ENCODE peak calls at places on chromosomes 6 and 20, in seven cellular contexts. One of them, this sample, is unnamed.

GRCh38 chr20:37956099-37956498 is 53.2 kb downstream of the VSTM2L start:
- DNase-seq in GF-D8: no peak
- DNase-seq in HCT116: no peak
- DNase-seq in AG20443: no peak
- DNase-seq in progenitor cell of endocrine pancreas: no peak
- DNase-seq in NCI-H748 treated with DMSO at 0.1 percent for 48 hours: peak; percentile 64
- DNase-seq in HT-29: no peak
- DNase-seq in this sample: peak; percentile 4

GRCh38 chr6:30061766-30062458 is 847 bp downstream of the POLR1H start:
- DNase-seq in NCI-H748 treated with DMSO at 0.1 percent for 48 hours: peak; percentile 29
- DNase-seq in HT-29: peak; percentile 67
- DNase-seq in AG20443: peak; percentile 33
- DNase-seq in progenitor cell of endocrine pancreas: no peak
- DNase-seq in HCT116: no peak
- DNase-seq in GF-D8: peak; percentile 18
- DNase-seq in this sample: peak; percentile 41

GRCh38 chr6:26473758-26474438 is 16.1 kb downstream of the BTN2A1 start:
- DNase-seq in AG20443: peak; percentile 92
- DNase-seq in HT-29: peak; percentile 95
- DNase-seq in HCT116: peak; percentile 83
- DNase-seq in NCI-H748 treated with DMSO at 0.1 percent for 48 hours: peak; percentile 97
- DNase-seq in GF-D8: peak; percentile 95
- DNase-seq in progenitor cell of endocrine pancreas: peak; percentile 30
- DNase-seq in this sample: peak; percentile 98

GRCh38 chr6:164286021-164286420 is 871.5 kb downstream of the QKI start:
- DNase-seq in HT-29: no peak
- DNase-seq in AG20443: no peak
- DNase-seq in HCT116: no peak
- DNase-seq in progenitor cell of endocrine pancreas: no peak
- DNase-seq in GF-D8: no peak
- DNase-seq in NCI-H748 treated with DMSO at 0.1 percent for 48 hours: no peak
- DNase-seq in this sample: peak; percentile 14

GRCh38 chr6:100485268-100485667 is 20.5 kb upstream of the SIM1 start:
- DNase-seq in AG20443: no peak
- DNase-seq in progenitor cell of endocrine pancreas: no peak
- DNase-seq in HCT116: no peak
- DNase-seq in GF-D8: no peak
- DNase-seq in HT-29: no peak
- DNase-seq in NCI-H748 treated with DMSO at 0.1 percent for 48 hours: no peak
- DNase-seq in this sample: no peak

GRCh38 chr6:37174196-37174514 is 4.2 kb downstream of the PIM1 start:
- DNase-seq in HCT116: no peak
- DNase-seq in HT-29: no peak
- DNase-seq in GF-D8: no peak
- DNase-seq in NCI-H748 treated with DMSO at 0.1 percent for 48 hours: no peak
- DNase-seq in AG20443: no peak
- DNase-seq in progenitor cell of endocrine pancreas: no peak
- DNase-seq in this sample: no peak

GRCh38 chr6:73003302-73003701 is 222.0 kb downstream of the KHDC1L start:
- DNase-seq in progenitor cell of endocrine pancreas: no peak
- DNase-seq in NCI-H748 treated with DMSO at 0.1 percent for 48 hours: no peak
- DNase-seq in AG20443: no peak
- DNase-seq in HCT116: no peak
- DNase-seq in GF-D8: no peak
- DNase-seq in HT-29: no peak
- DNase-seq in this sample: no peak

GRCh38 chr6:2196079-2196679 is 49.2 kb downstream of the GMDS start:
- DNase-seq in NCI-H748 treated with DMSO at 0.1 percent for 48 hours: peak; percentile 57
- DNase-seq in GF-D8: peak; percentile 26
- DNase-seq in HCT116: peak; percentile 19
- DNase-seq in HT-29: peak; percentile 85
- DNase-seq in progenitor cell of endocrine pancreas: no peak
- DNase-seq in AG20443: peak; percentile 43
- DNase-seq in this sample: peak; percentile 86

GRCh38 chr6:73299171-73300073 is 36.4 kb upstream of the KHDC1 start:
- DNase-seq in HT-29: no peak
- DNase-seq in AG20443: peak; percentile 26
- DNase-seq in GF-D8: no peak
- DNase-seq in HCT116: no peak
- DNase-seq in NCI-H748 treated with DMSO at 0.1 percent for 48 hours: no peak
- DNase-seq in progenitor cell of endocrine pancreas: no peak
- DNase-seq in this sample: no peak

GRCh38 chr6:152318278-152318677 is 318.9 kb downstream of the SYNE1 start:
- DNase-seq in AG20443: peak; percentile 19
- DNase-seq in HT-29: no peak
- DNase-seq in HCT116: no peak
- DNase-seq in GF-D8: no peak
- DNase-seq in NCI-H748 treated with DMSO at 0.1 percent for 48 hours: no peak
- DNase-seq in progenitor cell of endocrine pancreas: no peak
- DNase-seq in this sample: peak; percentile 63

GRCh38 chr20:41181567-41181966 is 44.2 kb downstream of the PLCG1 start:
- DNase-seq in progenitor cell of endocrine pancreas: peak; percentile 5
- DNase-seq in HCT116: no peak
- DNase-seq in GF-D8: no peak
- DNase-seq in NCI-H748 treated with DMSO at 0.1 percent for 48 hours: no peak
- DNase-seq in AG20443: no peak
- DNase-seq in HT-29: no peak
- DNase-seq in this sample: no peak

GRCh38 chr6:9938801-9939200 is 476.1 kb downstream of the TFAP2A start:
- DNase-seq in GF-D8: no peak
- DNase-seq in progenitor cell of endocrine pancreas: no peak
- DNase-seq in AG20443: no peak
- DNase-seq in HT-29: no peak
- DNase-seq in HCT116: no peak
- DNase-seq in NCI-H748 treated with DMSO at 0.1 percent for 48 hours: no peak
- DNase-seq in this sample: no peak

GRCh38 chr6:9537381-9537780 is 877.5 kb downstream of the TFAP2A start:
- DNase-seq in HT-29: no peak
- DNase-seq in AG20443: peak; percentile 38
- DNase-seq in GF-D8: no peak
- DNase-seq in progenitor cell of endocrine pancreas: no peak
- DNase-seq in NCI-H748 treated with DMSO at 0.1 percent for 48 hours: no peak
- DNase-seq in HCT116: no peak
- DNase-seq in this sample: peak; percentile 58

GRCh38 chr6:14130431-14131075 is 13.0 kb downstream of the CD83 start:
- DNase-seq in NCI-H748 treated with DMSO at 0.1 percent for 48 hours: no peak
- DNase-seq in GF-D8: no peak
- DNase-seq in AG20443: no peak
- DNase-seq in HCT116: no peak
- DNase-seq in progenitor cell of endocrine pancreas: no peak
- DNase-seq in HT-29: no peak
- DNase-seq in this sample: no peak

GRCh38 chr6:124372076-124372475 is 568.4 kb downstream of the NKAIN2 start:
- DNase-seq in AG20443: no peak
- DNase-seq in HCT116: no peak
- DNase-seq in HT-29: no peak
- DNase-seq in GF-D8: no peak
- DNase-seq in progenitor cell of endocrine pancreas: no peak
- DNase-seq in NCI-H748 treated with DMSO at 0.1 percent for 48 hours: no peak
- DNase-seq in this sample: no peak

GRCh38 chr6:111718990-111719389 is 113.3 kb upstream of the TRAF3IP2 start:
- DNase-seq in GF-D8: no peak
- DNase-seq in HCT116: no peak
- DNase-seq in AG20443: peak; percentile 38
- DNase-seq in NCI-H748 treated with DMSO at 0.1 percent for 48 hours: no peak
- DNase-seq in progenitor cell of endocrine pancreas: no peak
- DNase-seq in HT-29: no peak
- DNase-seq in this sample: no peak

GRCh38 chr20:17024513-17025105 is 202.2 kb upstream of the PCSK2 start:
- DNase-seq in HT-29: no peak
- DNase-seq in HCT116: peak; percentile 42
- DNase-seq in progenitor cell of endocrine pancreas: no peak
- DNase-seq in NCI-H748 treated with DMSO at 0.1 percent for 48 hours: no peak
- DNase-seq in AG20443: peak; percentile 68
- DNase-seq in GF-D8: no peak
- DNase-seq in this sample: no peak

GRCh38 chr20:56606174-56606945 is 22.7 kb upstream of the TFAP2C start:
- DNase-seq in NCI-H748 treated with DMSO at 0.1 percent for 48 hours: no peak
- DNase-seq in HCT116: peak; percentile 79
- DNase-seq in progenitor cell of endocrine pancreas: no peak
- DNase-seq in AG20443: no peak
- DNase-seq in GF-D8: no peak
- DNase-seq in HT-29: peak; percentile 79
- DNase-seq in this sample: no peak

GRCh38 chr6:162864901-162865300 is 137.1 kb downstream of the PACRG start:
- DNase-seq in GF-D8: no peak
- DNase-seq in HCT116: no peak
- DNase-seq in HT-29: no peak
- DNase-seq in progenitor cell of endocrine pancreas: no peak
- DNase-seq in AG20443: no peak
- DNase-seq in NCI-H748 treated with DMSO at 0.1 percent for 48 hours: no peak
- DNase-seq in this sample: no peak

GRCh38 chr20:5528719-5529256 is 212.0 kb upstream of the PROKR2 start:
- DNase-seq in HT-29: peak; percentile 91
- DNase-seq in GF-D8: peak; percentile 60
- DNase-seq in progenitor cell of endocrine pancreas: peak; percentile 39
- DNase-seq in HCT116: peak; percentile 87
- DNase-seq in NCI-H748 treated with DMSO at 0.1 percent for 48 hours: peak; percentile 99
- DNase-seq in AG20443: peak; percentile 80
- DNase-seq in this sample: peak; percentile 96

GRCh38 chr20:63642518-63643247 is 10.5 kb downstream of the STMN3 start:
- DNase-seq in GF-D8: no peak
- DNase-seq in progenitor cell of endocrine pancreas: no peak
- DNase-seq in HCT116: no peak
- DNase-seq in HT-29: no peak
- DNase-seq in AG20443: no peak
- DNase-seq in NCI-H748 treated with DMSO at 0.1 percent for 48 hours: no peak
- DNase-seq in this sample: no peak

GRCh38 chr6:4449409-4449808 is 314.0 kb upstream of the ECI2 start:
- DNase-seq in AG20443: no peak
- DNase-seq in HT-29: no peak
- DNase-seq in progenitor cell of endocrine pancreas: no peak
- DNase-seq in HCT116: no peak
- DNase-seq in GF-D8: no peak
- DNase-seq in NCI-H748 treated with DMSO at 0.1 percent for 48 hours: no peak
- DNase-seq in this sample: no peak

GRCh38 chr20:237479-237878 is 10.4 kb downstream of the DEFB129 start:
- DNase-seq in AG20443: no peak
- DNase-seq in GF-D8: peak; percentile 38
- DNase-seq in HT-29: no peak
- DNase-seq in HCT116: no peak
- DNase-seq in progenitor cell of endocrine pancreas: no peak
- DNase-seq in NCI-H748 treated with DMSO at 0.1 percent for 48 hours: no peak
- DNase-seq in this sample: no peak

GRCh38 chr20:60403105-60403741 is 445.0 kb downstream of the CDH26 start:
- DNase-seq in HCT116: no peak
- DNase-seq in HT-29: no peak
- DNase-seq in AG20443: no peak
- DNase-seq in GF-D8: no peak
- DNase-seq in NCI-H748 treated with DMSO at 0.1 percent for 48 hours: no peak
- DNase-seq in progenitor cell of endocrine pancreas: no peak
- DNase-seq in this sample: no peak

GRCh38 chr20:48247961-48248360 is 462.7 kb upstream of the SULF2 start:
- DNase-seq in AG20443: no peak
- DNase-seq in HT-29: no peak
- DNase-seq in NCI-H748 treated with DMSO at 0.1 percent for 48 hours: no peak
- DNase-seq in GF-D8: no peak
- DNase-seq in HCT116: no peak
- DNase-seq in progenitor cell of endocrine pancreas: no peak
- DNase-seq in this sample: no peak

GRCh38 chr6:2209226-2209809 is 36.1 kb downstream of the GMDS start:
- DNase-seq in HT-29: peak; percentile 88
- DNase-seq in NCI-H748 treated with DMSO at 0.1 percent for 48 hours: peak; percentile 69
- DNase-seq in AG20443: peak; percentile 39
- DNase-seq in progenitor cell of endocrine pancreas: peak; percentile 54
- DNase-seq in HCT116: peak; percentile 45
- DNase-seq in GF-D8: no peak
- DNase-seq in this sample: peak; percentile 73

GRCh38 chr6:129489215-129489765 is 220.7 kb downstream of the ARHGAP18 start:
- DNase-seq in GF-D8: no peak
- DNase-seq in progenitor cell of endocrine pancreas: no peak
- DNase-seq in NCI-H748 treated with DMSO at 0.1 percent for 48 hours: no peak
- DNase-seq in AG20443: no peak
- DNase-seq in HCT116: no peak
- DNase-seq in HT-29: peak; percentile 20
- DNase-seq in this sample: no peak

GRCh38 chr6:36334343-36334742 is 2.3 kb downstream of the BNIP5 start:
- DNase-seq in GF-D8: no peak
- DNase-seq in NCI-H748 treated with DMSO at 0.1 percent for 48 hours: no peak
- DNase-seq in AG20443: no peak
- DNase-seq in HCT116: no peak
- DNase-seq in progenitor cell of endocrine pancreas: no peak
- DNase-seq in HT-29: peak; percentile 51
- DNase-seq in this sample: no peak

GRCh38 chr6:133447924-133448323 is 206.8 kb downstream of the EYA4 start:
- DNase-seq in NCI-H748 treated with DMSO at 0.1 percent for 48 hours: no peak
- DNase-seq in GF-D8: no peak
- DNase-seq in HT-29: no peak
- DNase-seq in AG20443: no peak
- DNase-seq in progenitor cell of endocrine pancreas: no peak
- DNase-seq in HCT116: no peak
- DNase-seq in this sample: no peak

This sample was measured in dermis blood vessel endothelial cell.